ENCODE peak calls at places on chromosomes 2 and 18, in six cellular contexts. O is astrocyte of the hippocampus; B is IMR-90; L is NK-92 treated with Interleukin-12 subunit alpha and Interleukin-12 subunit beta, amount 100 ng/mL, for 24 hours; F is DMS53; H is NCI-H2107. D is an unnamed sample.

GRCh38 chr2:54100772-54101171 is 14.6 kb upstream of the ACYP2 start:
- DNase-seq in H (no peak), O (no peak), L (no peak), B (no peak), F (no peak), D (no peak)

GRCh38 chr2:47035615-47036488 is 119.3 kb downstream of the STPG4 start:
- DNase-seq in H (no peak), F (no peak), B (no peak), L (no peak), O (no peak), D (no peak)

GRCh38 chr2:9703701-9704221 is 73.0 kb upstream of the YWHAQ start:
- DNase-seq in H (no peak), O (peak), F (peak), B (peak), L (no peak), D (peak)

GRCh38 chr18:50161806-50162205 is 33.1 kb downstream of the MYO5B start:
- DNase-seq in F (peak), B (no peak), H (no peak), O (no peak), L (no peak), D (no peak)

GRCh38 chr2:61247204-61247812 is 85.3 kb downstream of the C2orf74 start:
- DNase-seq in O (peak), F (no peak), H (no peak), B (peak), L (no peak), D (no peak)

GRCh38 chr2:194087569-194087968 is 1569.5 kb upstream of the SLC39A10 start:
- DNase-seq in L (no peak), O (peak), F (no peak), H (no peak), B (no peak), D (no peak)

GRCh38 chr2:120779781-120780283 is 44.2 kb downstream of the GLI2 start:
- DNase-seq in H (no peak), F (no peak), B (peak), O (peak), L (no peak), D (no peak)

GRCh38 chr2:168338803-168339437 is 91.5 kb upstream of the STK39 start:
- DNase-seq in H (no peak), B (no peak), O (no peak), L (no peak), F (no peak), D (no peak)

GRCh38 chr2:153940511-153940910 is 68.8 kb downstream of the GALNT13 start:
- DNase-seq in L (no peak), B (no peak), H (no peak), F (no peak), O (peak), D (no peak)

GRCh38 chr18:27583021-27583420 is 397.9 kb upstream of the CHST9 start:
- DNase-seq in H (no peak), O (peak), B (no peak), L (no peak), F (no peak), D (no peak)

GRCh38 chr18:51153659-51154371 is 43.7 kb downstream of the MEX3C start:
- DNase-seq in F (no peak), L (peak), O (no peak), B (no peak), H (no peak), D (no peak)

GRCh38 chr2:219886615-219887014 is 259.2 kb downstream of the SLC4A3 start:
- DNase-seq in H (no peak), B (peak), F (peak), L (no peak), O (no peak), D (no peak)

GRCh38 chr2:121420486-121420885 is 110.2 kb upstream of the RNU4ATAC start:
- DNase-seq in H (no peak), L (no peak), O (no peak), B (no peak), F (no peak), D (no peak)

GRCh38 chr2:228367356-228367755 is 185.9 kb upstream of the SPHKAP start:
- DNase-seq in O (no peak), B (no peak), F (peak), H (peak), L (no peak), D (no peak)

D was measured in lung.